ENCODE peak calls at places on chromosomes 1 and 21, in six cellular contexts. U is GOT3; Q is CD8-positive, alpha-beta memory T cell; R is AG20443; I is IMR-90; Z is fibroblast of lung. T is an unnamed sample.
A peak's percentile ranks its signal among the peaks of the same experiment; 100 is the strongest.

GRCh38 chr1:92980732-92981647 is 19.7 kb upstream of the DIPK1A start:
- DNase-seq in U (no peak), R (no peak), Q (peak; percentile 86), I (no peak), Z (no peak), T (peak; percentile 59)

GRCh38 chr1:168081373-168082007 is 55.2 kb downstream of the GPR161 start:
- DNase-seq in Z (peak; percentile 60), Q (no peak), U (no peak), R (peak; percentile 88), I (peak; percentile 93), T (no peak)

GRCh38 chr1:234852659-234853058 is 242.7 kb upstream of the IRF2BP2 start:
- DNase-seq in U (no peak), R (no peak), Q (no peak), Z (no peak), I (no peak), T (no peak)

GRCh38 chr1:58848818-58849411 is 65.1 kb upstream of the JUN start:
- DNase-seq in Q (no peak), R (peak; percentile 94), Z (peak; percentile 100), U (peak; percentile 77), I (peak; percentile 98), T (no peak)

GRCh38 chr1:100752806-100753205 is 33.3 kb downstream of the VCAM1 start:
- DNase-seq in U (no peak), R (no peak), Z (peak; percentile 46), Q (no peak), I (no peak), T (no peak)

GRCh38 chr1:37399205-37399604 is 75.2 kb upstream of the ZC3H12A start:
- DNase-seq in R (no peak), U (no peak), I (no peak), Q (no peak), Z (no peak), T (no peak)

GRCh38 chr1:15816674-15817073 is 9.2 kb upstream of the UQCRHL start:
- DNase-seq in Z (no peak), I (no peak), U (no peak), R (peak; percentile 18), Q (no peak), T (peak; percentile 15)

GRCh38 chr1:230087034-230087721 is 20.1 kb downstream of the GALNT2 start:
- DNase-seq in I (no peak), U (no peak), R (no peak), Q (no peak), Z (no peak), T (no peak)

GRCh38 chr21:35136586-35137254 is 87.6 kb upstream of the RUNX1 start:
- DNase-seq in U (no peak), I (peak; percentile 62), R (peak; percentile 78), Z (peak; percentile 92), Q (no peak), T (no peak)

GRCh38 chr21:45875881-45876280 is 105.7 kb upstream of the COL6A1 start:
- DNase-seq in R (no peak), Q (no peak), Z (no peak), U (no peak), I (no peak), T (no peak)

GRCh38 chr1:36160388-36160948 is 4.5 kb downstream of the MAP7D1 start:
- DNase-seq in Q (no peak), I (no peak), R (no peak), Z (no peak), U (no peak), T (no peak)

GRCh38 chr1:93588206-93588605 is 93.4 kb downstream of the BCAR3 start:
- DNase-seq in Q (no peak), Z (peak; percentile 48), U (no peak), I (peak; percentile 54), R (no peak), T (no peak)

GRCh38 chr1:232432313-232432712 is 197.6 kb downstream of the SIPA1L2 start:
- DNase-seq in Q (no peak), Z (peak; percentile 40), R (no peak), U (no peak), I (no peak), T (no peak)

GRCh38 chr1:60989745-60990718 is 92.3 kb upstream of the NFIA start:
- DNase-seq in R (peak; percentile 75), Q (no peak), I (peak; percentile 83), U (no peak), Z (peak; percentile 93), T (no peak)

GRCh38 chr1:234969630-234970370 is 158.8 kb downstream of the TOMM20 start:
- DNase-seq in U (no peak), Q (no peak), R (peak; percentile 75), I (peak; percentile 92), Z (peak; percentile 93), T (no peak)

GRCh38 chr1:93620169-93620840 is 61.3 kb downstream of the BCAR3 start:
- DNase-seq in I (peak; percentile 66), Q (no peak), U (no peak), Z (peak; percentile 36), R (no peak), T (no peak)

GRCh38 chr1:153610334-153611023 is 2.5 kb downstream of the S100A16 start:
- DNase-seq in Q (no peak), Z (peak; percentile 62), R (no peak), I (peak; percentile 50), U (no peak), T (no peak)

GRCh38 chr1:175390522-175391247 is 198.1 kb upstream of the KIAA0040 start:
- DNase-seq in I (no peak), Q (no peak), U (no peak), R (no peak), Z (no peak), T (no peak)

GRCh38 chr1:7400566-7400965 is 370.5 kb upstream of the VAMP3 start:
- DNase-seq in Q (no peak), Z (no peak), U (no peak), I (no peak), R (no peak), T (no peak)

GRCh38 chr1:77825356-77825709 is 45.9 kb downstream of the MIGA1 start:
- DNase-seq in I (peak; percentile 91), Q (no peak), R (peak; percentile 26), Z (peak; percentile 80), U (no peak), T (no peak)

GRCh38 chr1:71049951-71050598 is 2.5 kb upstream of the PTGER3 start:
- DNase-seq in I (peak; percentile 72), U (no peak), Q (peak; percentile 29), R (peak; percentile 66), Z (peak; percentile 57), T (peak; percentile 62)

GRCh38 chr21:44969066-44969649 is 29.3 kb downstream of the SLX9 start:
- DNase-seq in Z (no peak), I (no peak), Q (no peak), U (no peak), R (no peak), T (no peak)

GRCh38 chr1:211942583-211942982 is 92.8 kb downstream of the INTS7 start:
- DNase-seq in U (no peak), I (no peak), R (no peak), Q (no peak), Z (no peak), T (no peak)

GRCh38 chr1:205229399-205229861 is 1.7 kb downstream of the TMCC2 start:
- DNase-seq in Q (peak; percentile 64), U (no peak), Z (peak; percentile 53), I (peak; percentile 57), R (peak; percentile 73), T (peak; percentile 32)

GRCh38 chr1:47555307-47555706 is 117.5 kb downstream of the FOXD2 start:
- DNase-seq in U (no peak), Q (no peak), R (no peak), I (no peak), Z (no peak), T (no peak)

GRCh38 chr1:173302890-173303829 is 96.0 kb upstream of the TNFSF4 start:
- DNase-seq in Z (peak; percentile 27), R (no peak), Q (no peak), U (no peak), I (no peak), T (no peak)

GRCh38 chr1:14136152-14136763 is 436.3 kb downstream of the PRDM2 start:
- DNase-seq in Z (no peak), Q (no peak), R (no peak), U (no peak), I (no peak), T (no peak)

T was measured in CD4-positive, CD25-positive, alpha-beta regulatory T cell.